ENCODE peak calls at places on chromosomes 1 and 21, in five cellular contexts. M is brain microvascular endothelial cell, G is astrocyte, N is mesenchymal stem cell, K is Peyer's patch. E is an unnamed sample. For H3K27me3, the result is how much of the 10 kb centered on the place peaks cover.

GRCh38 chr1:86515597-86515996 is 31.3 kb upstream of the CLCA4 start:
- DNase-seq in M (no peak), G (no peak), N (no peak), K (no peak), E (no peak)

GRCh38 chr1:28582248-28582615 is 9.8 kb upstream of the RAB42 start:
- DNase-seq in M (peak), G (peak), N (no peak), K (no peak), E (no peak)

GRCh38 chr1:236685917-236686814 is at the start of gene ACTN2:
- DNase-seq in M (no peak), G (no peak), N (peak), K (peak), E (peak)

GRCh38 chr1:234960722-234961467 is 167.7 kb downstream of the TOMM20 start:
- DNase-seq in M (no peak), G (peak), N (peak), K (peak), E (no peak)

GRCh38 chr1:23745515-23745914 is 2.2 kb downstream of the ELOA start:
- DNase-seq in M (no peak), G (no peak), N (peak), K (no peak), E (no peak)

GRCh38 chr1:80349218-80349617 is 1342.7 kb upstream of the ADGRL4 start:
- DNase-seq in M (no peak), G (no peak), N (no peak), K (no peak), E (no peak)

GRCh38 chr1:154420172-154420571 is 15.0 kb downstream of the IL6R start:
- DNase-seq in M (peak), G (peak), N (peak), K (peak), E (no peak)

GRCh38 chr21:40120944-40121575 is 253.8 kb downstream of the PCP4 start:
- DNase-seq in M (no peak), G (no peak), N (no peak), K (no peak), E (no peak)

GRCh38 chr1:214637722-214638473 is 34.9 kb downstream of the CENPF start:
- DNase-seq in M (peak), G (peak), N (peak), K (no peak), E (no peak)

GRCh38 chr1:4149281-4149680 is 249.2 kb upstream of the C1orf174 start:
- DNase-seq in M (no peak), G (no peak), N (no peak), K (no peak), E (no peak)

GRCh38 chr21:44463716-44464115 is 8.4 kb downstream of the LRRC3 start:
- DNase-seq in M (no peak), G (no peak), N (no peak), K (no peak), E (no peak)

GRCh38 chr1:212545941-212546638 is 62.5 kb upstream of the ATF3 start:
- DNase-seq in M (no peak), G (no peak), N (peak), K (no peak), E (no peak)

GRCh38 chr1:153777648-153778047 is 2.4 kb downstream of the SLC27A3 start:
- DNase-seq in M (no peak), G (no peak), N (no peak), K (no peak), E (no peak)

GRCh38 chr1:93079685-93080141 is 630 bp downstream of the MTF2 start:
- DNase-seq in M (no peak), G (no peak), N (peak), K (no peak), E (no peak)

GRCh38 chr1:157490337-157491165 is 61.8 kb downstream of the FCRL5 start:
- DNase-seq in M (peak), G (no peak), N (peak), K (peak), E (peak)

GRCh38 chr1:55428944-55429931 is 214.1 kb upstream of the USP24 start:
- DNase-seq in M (peak), G (peak), N (peak), K (no peak), E (no peak)

DNA sequence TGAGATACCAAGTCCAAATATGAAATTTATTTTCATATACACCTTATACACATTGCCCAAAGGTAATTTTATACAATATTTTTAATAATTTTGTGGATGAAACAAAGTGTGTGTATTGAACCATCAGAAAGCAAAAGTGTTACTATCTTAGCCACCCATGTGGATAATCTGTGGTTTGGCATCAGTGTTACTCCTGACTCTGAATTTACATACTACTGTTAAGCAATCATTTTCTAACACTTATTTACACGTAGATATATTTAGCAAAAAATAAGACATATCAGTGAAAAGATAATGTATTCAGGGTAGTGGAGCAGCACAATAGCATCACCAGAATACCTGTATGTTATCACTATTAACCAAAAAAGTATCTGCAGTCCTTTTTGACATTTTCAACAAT is 23.8 kb downstream of the DENND2D start:
- DNase-seq in M (no peak), G (peak), N (no peak), K (no peak), E (no peak)
- H3K27ac ChIP-seq in M (no peak), G (no peak), N (no peak), K (no peak), E (no peak)

GRCh38 chr1:41390171-41390570 is 28.9 kb downstream of the FOXO6 start:
- DNase-seq in M (no peak), G (no peak), N (no peak), K (no peak), E (no peak)

GRCh38 chr1:41392528-41392924 is 31.3 kb downstream of the FOXO6 start:
- DNase-seq in M (no peak), G (no peak), N (no peak), K (no peak), E (no peak)

GRCh38 chr1:41393993-41394392 is 32.8 kb downstream of the FOXO6 start:
- DNase-seq in M (no peak), G (no peak), N (no peak), K (no peak), E (no peak)

GRCh38 chr1:41390573-41390972 is 29.3 kb downstream of the FOXO6 start:
- DNase-seq in M (no peak), G (no peak), N (no peak), K (no peak), E (no peak)

DNA sequence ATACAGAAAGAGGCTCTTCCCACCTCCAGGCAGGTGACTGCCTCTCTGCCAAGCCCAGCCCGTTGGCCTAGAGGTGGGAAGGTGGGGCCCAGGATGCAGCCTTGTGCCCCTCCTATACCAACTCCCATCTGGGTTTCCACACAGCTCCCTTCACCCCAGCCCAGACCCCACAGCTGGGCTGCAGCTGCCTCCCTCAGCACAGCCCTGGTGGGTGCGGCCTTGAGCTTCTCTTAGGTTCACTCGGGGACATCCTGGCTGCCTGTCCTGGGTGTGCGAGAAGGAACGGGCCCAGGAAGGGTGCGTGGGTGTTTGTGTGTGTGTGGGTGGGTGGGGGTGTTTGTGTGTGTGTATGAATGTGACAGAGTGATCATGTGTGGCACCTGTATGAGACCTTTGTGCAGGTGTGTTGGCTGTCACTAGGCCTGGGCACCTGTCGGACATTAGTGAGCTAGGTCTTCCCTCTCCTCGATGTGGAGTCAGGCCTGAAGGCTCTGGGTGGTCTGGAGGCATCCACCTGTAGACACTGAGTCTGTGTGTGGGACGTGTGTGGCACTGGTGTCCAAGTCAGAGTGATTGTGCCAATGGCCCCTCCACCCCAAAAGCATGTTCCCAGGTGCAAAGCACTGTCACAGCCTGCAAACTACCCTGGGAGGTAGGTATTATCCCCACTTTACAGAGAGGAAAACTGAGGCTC is 30.7 kb downstream of the FOXO6 start:
- DNase-seq in M (no peak), G (no peak), N (no peak), K (no peak), E (no peak)
- H3K27me3 ChIP-seq in M (under half), G (under half), N (half or more), K (under half), E (under half)

DNA sequence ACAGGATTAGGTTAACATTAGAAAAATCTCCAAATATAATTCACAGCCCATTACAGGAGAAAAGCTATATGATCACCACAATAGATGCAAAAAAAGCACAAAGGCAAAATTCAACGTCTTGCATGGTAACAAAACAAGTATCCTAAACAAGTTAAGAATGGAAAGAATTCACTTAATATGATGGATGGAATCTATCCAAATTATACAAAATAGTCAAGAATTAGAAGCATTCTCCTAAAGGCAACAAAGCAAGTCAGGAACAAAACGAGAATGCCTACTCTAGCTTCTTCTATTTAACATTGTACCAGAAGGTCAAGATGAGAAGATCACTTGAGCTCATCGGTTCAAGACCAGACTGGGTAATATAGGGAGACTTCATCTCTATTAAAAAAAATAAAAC is 442.8 kb downstream of the SETD4 start:
- DNase-seq in M (no peak), G (no peak), N (no peak), K (no peak), E (no peak)
- H3K27ac ChIP-seq in M (no peak), G (no peak), N (no peak), K (no peak), E (no peak)

GRCh38 chr1:228058981-228059535 is 23.4 kb upstream of the ARF1 start:
- DNase-seq in M (no peak), G (no peak), N (no peak), K (no peak), E (peak)

GRCh38 chr1:228061411-228062084 is 21.0 kb upstream of the ARF1 start:
- DNase-seq in M (no peak), G (no peak), N (no peak), K (peak), E (no peak)

GRCh38 chr1:228059536-228060457 is 22.7 kb upstream of the ARF1 start:
- DNase-seq in M (no peak), G (no peak), N (no peak), K (peak), E (peak)

GRCh38 chr1:228062085-228062791 is 20.3 kb upstream of the ARF1 start:
- DNase-seq in M (no peak), G (no peak), N (no peak), K (peak), E (no peak)

GRCh38 chr1:228060458-228061190 is 21.9 kb upstream of the ARF1 start:
- DNase-seq in M (no peak), G (no peak), N (no peak), K (peak), E (no peak)
- H3K27me3 ChIP-seq in M (under half), G (under half), N (under half), K (under half), E (half or more)

GRCh38 chr21:16589499-16589898 is 859.7 kb downstream of the USP25 start:
- DNase-seq in M (no peak), G (no peak), N (no peak), K (no peak), E (no peak)

GRCh38 chr21:16588433-16588860 is 858.7 kb downstream of the USP25 start:
- DNase-seq in M (peak), G (peak), N (peak), K (peak), E (no peak)

GRCh38 chr21:16590186-16590585 is 860.4 kb downstream of the USP25 start:
- DNase-seq in M (no peak), G (no peak), N (no peak), K (no peak), E (no peak)

GRCh38 chr21:16587671-16588379 is 858.0 kb downstream of the USP25 start:
- DNase-seq in M (no peak), G (peak), N (peak), K (no peak), E (no peak)

GRCh38 chr21:16589046-16589445 is 859.3 kb downstream of the USP25 start:
- DNase-seq in M (no peak), G (no peak), N (no peak), K (no peak), E (no peak)
- H3K27ac ChIP-seq in M (no peak), G (peak), N (no peak), K (no peak), E (no peak)

E was measured in CD4-positive, alpha-beta T cell.